ENCODE peak calls at places on chromosome 19, in four cellular contexts. H, M, U and F are unnamed samples.

GRCh38 chr19:13838943-13839192 is 38.1 kb upstream of the NANOS3 start:
- DNase-seq in H (no peak), M (no peak), U (peak), F (no peak)

GRCh38 chr19:7757358-7757757 is 5.7 kb upstream of the CLEC4M start:
- DNase-seq in H (no peak), M (no peak), U (no peak), F (no peak)

GRCh38 chr19:7238091-7238490 is 56.1 kb downstream of the INSR start:
- DNase-seq in H (no peak), M (no peak), U (no peak), F (no peak)

GRCh38 chr19:28037186-28037585 is 1175.8 kb downstream of the UQCRFS1 start:
- DNase-seq in H (no peak), M (no peak), U (no peak), F (no peak)

GRCh38 chr19:17450264-17451075 is 2.0 kb upstream of the TMEM221 start:
- DNase-seq in H (no peak), M (no peak), U (no peak), F (peak)

GRCh38 chr19:10729406-10729805 is 11.5 kb downstream of the DNM2 start:
- DNase-seq in H (no peak), M (no peak), U (no peak), F (no peak)

GRCh38 chr19:33641261-33641660 is 19.5 kb downstream of the CHST8 start:
- DNase-seq in H (no peak), M (no peak), U (no peak), F (no peak)

GRCh38 chr19:18203408-18203862 is 407 bp downstream of the RAB3A start:
- DNase-seq in H (no peak), M (no peak), U (peak), F (no peak)

GRCh38 chr19:18006895-18007604 is 920 bp upstream of the ARRDC2 start:
- DNase-seq in H (peak), M (peak), U (peak), F (peak)

GRCh38 chr19:18274776-18275356 is 614 bp upstream of the IQCN start:
- DNase-seq in H (peak), M (no peak), U (peak), F (peak)

GRCh38 chr19:10655457-10656312 is 1.5 kb downstream of the ILF3 start:
- DNase-seq in H (peak), M (no peak), U (no peak), F (no peak)

GRCh38 chr19:33264881-33265445 is 37.4 kb downstream of the CEBPA start:
- DNase-seq in H (no peak), M (no peak), U (no peak), F (no peak)

GRCh38 chr19:6752257-6753177 is 13.0 kb downstream of the TRIP10 start:
- DNase-seq in H (no peak), M (peak), U (peak), F (no peak)

GRCh38 chr19:17490411-17490810 is 20.1 kb downstream of the SLC27A1 start:
- DNase-seq in H (no peak), M (no peak), U (no peak), F (no peak)

GRCh38 chr19:42316223-42317211 is 3.4 kb downstream of the TMEM145 start:
- DNase-seq in H (peak), M (no peak), U (no peak), F (peak)

GRCh38 chr19:49382639-49383038 is 5.4 kb upstream of the KASH5 start:
- DNase-seq in H (no peak), M (no peak), U (no peak), F (no peak)

GRCh38 chr19:7904074-7905020 is 670 bp downstream of the MAP2K7 start:
- DNase-seq in H (no peak), M (no peak), U (peak), F (no peak)

GRCh38 chr19:18833849-18834643 is 2.3 kb downstream of the UPF1 start:
- DNase-seq in H (no peak), M (no peak), U (peak), F (no peak)

GRCh38 chr19:34508540-34508939 is 27.0 kb downstream of the WTIP start:
- DNase-seq in H (no peak), M (peak), U (peak), F (no peak)

GRCh38 chr19:4052114-4052992 is 14.3 kb downstream of the ZBTB7A start:
- DNase-seq in H (peak), M (no peak), U (no peak), F (peak)

GRCh38 chr19:58001895-58002369 is 688 bp downstream of the ZNF606 start:
- DNase-seq in H (peak), M (no peak), U (no peak), F (no peak)

GRCh38 chr19:10093295-10094186 is 7.4 kb downstream of the SHFL start:
- DNase-seq in H (no peak), M (no peak), U (peak), F (no peak)

GRCh38 chr19:49551531-49551930 is 23.7 kb downstream of the RCN3 start:
- DNase-seq in H (no peak), M (no peak), U (no peak), F (no peak)

GRCh38 chr19:40683437-40683836 is 7.0 kb downstream of the NUMBL start:
- DNase-seq in H (no peak), M (no peak), U (no peak), F (no peak)

GRCh38 chr19:31074751-31075150 is 274.5 kb downstream of the TSHZ3 start:
- DNase-seq in H (no peak), M (no peak), U (no peak), F (no peak)

GRCh38 chr19:50776131-50776530 is 5.9 kb downstream of the GPR32 start:
- DNase-seq in H (no peak), M (no peak), U (no peak), F (no peak)

GRCh38 chr19:33809960-33810359 is 13.3 kb downstream of the KCTD15 start:
- DNase-seq in H (peak), M (no peak), U (no peak), F (peak)

GRCh38 chr19:41161903-41162302 is 31.1 kb upstream of the CYP2S1 start:
- DNase-seq in H (no peak), M (peak), U (peak), F (peak)

GRCh38 chr19:17137417-17137816 is 61.8 kb downstream of the MYO9B start:
- DNase-seq in H (no peak), M (no peak), U (no peak), F (no peak)

GRCh38 chr19:3575260-3575741 is 2.6 kb downstream of the HMG20B start:
- DNase-seq in H (peak), M (peak), U (no peak), F (no peak)

GRCh38 chr19:18397242-18398202 is at the start of gene LRRC25:
- DNase-seq in H (no peak), M (peak), U (peak), F (no peak)

GRCh38 chr19:46551175-46551574 is 50.0 kb upstream of the CALM3 start:
- DNase-seq in H (no peak), M (no peak), U (no peak), F (no peak)

GRCh38 chr19:4328243-4328990 is 10.2 kb downstream of the STAP2 start:
- DNase-seq in H (peak), M (peak), U (peak), F (peak)

GRCh38 chr19:18814063-18814462 is 17.7 kb upstream of the UPF1 start:
- DNase-seq in H (no peak), M (no peak), U (no peak), F (no peak)

GRCh38 chr19:34193439-34193838 is 21.1 kb downstream of the LSM14A start:
- DNase-seq in H (no peak), M (no peak), U (no peak), F (no peak)

GRCh38 chr19:13060233-13060963 is 42.3 kb downstream of the LYL1 start:
- DNase-seq in H (no peak), M (peak), U (peak), F (no peak)

GRCh38 chr19:39426170-39426569 is 9.6 kb downstream of the RPS16 start:
- DNase-seq in H (no peak), M (no peak), U (no peak), F (no peak)
- TF ChIP-seq MAFK in H (no peak), M (no peak), U (no peak), F (no peak)

GRCh38 chr19:29783627-29784190 is 28.1 kb upstream of the CCNE1 start:
- DNase-seq in H (no peak), M (no peak), U (no peak), F (no peak)
- TF ChIP-seq MAFK in H (no peak), M (no peak), U (no peak), F (no peak)

GRCh38 chr19:752652-753517 is 2.0 kb downstream of the MISP start:
- DNase-seq in H (peak), M (no peak), U (no peak), F (peak)
- TF ChIP-seq MAFK in H (no peak), M (no peak), U (no peak), F (no peak)

GRCh38 chr19:52993342-52994178 is 20.2 kb upstream of the ERVV-1 start:
- DNase-seq in H (peak), M (peak), U (peak), F (peak)

GRCh38 chr19:52991484-52991883 is 22.2 kb upstream of the ERVV-1 start:
- DNase-seq in H (peak), M (no peak), U (no peak), F (no peak)

GRCh38 chr19:52995711-52996110 is 18.0 kb upstream of the ERVV-1 start:
- DNase-seq in H (no peak), M (no peak), U (no peak), F (no peak)

GRCh38 chr19:52991021-52991420 is 22.7 kb upstream of the ERVV-1 start:
- DNase-seq in H (no peak), M (no peak), U (no peak), F (no peak)

DNA sequence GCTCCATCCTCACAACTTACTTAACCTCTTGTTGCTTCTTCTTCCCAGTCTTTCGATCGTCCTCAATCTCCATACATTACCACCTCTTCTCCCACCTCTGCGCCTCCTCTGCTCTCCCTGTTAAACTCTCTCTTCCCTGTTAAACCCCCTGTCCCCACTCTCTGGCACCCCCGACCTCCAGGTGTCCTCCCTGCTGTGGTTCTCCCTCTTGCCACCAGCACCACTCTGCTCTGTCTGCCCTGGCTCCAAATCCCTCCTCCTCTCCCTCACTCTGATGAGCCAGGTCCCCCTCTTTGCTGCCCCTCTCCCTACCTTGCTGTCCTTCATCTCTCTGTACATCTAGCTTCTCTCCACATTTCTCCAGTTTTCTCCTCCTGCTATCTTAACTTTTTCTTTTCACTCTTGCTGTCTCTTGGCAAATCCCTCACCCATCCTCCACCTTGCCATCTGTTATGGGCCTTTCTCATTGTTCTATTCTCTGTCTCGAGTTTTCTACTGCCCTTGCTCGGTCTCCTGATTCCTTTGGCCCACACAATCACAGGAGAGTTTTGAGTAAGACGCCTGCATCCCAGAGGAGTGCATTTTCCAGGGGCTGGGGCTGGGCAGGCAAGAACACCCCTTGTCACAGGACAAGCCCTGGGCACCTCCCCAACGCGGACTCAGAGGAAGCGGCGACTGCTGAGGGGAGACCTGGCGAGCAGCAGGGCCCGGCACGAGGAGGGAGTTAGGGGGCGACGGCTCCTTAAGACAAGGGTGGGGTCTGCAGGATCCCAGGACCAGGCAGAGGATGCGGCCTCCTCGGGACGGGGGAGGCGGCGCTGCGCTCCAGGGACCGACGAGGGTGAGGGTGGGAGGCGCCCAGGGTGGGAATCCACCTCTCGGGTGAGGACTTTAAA is 21.4 kb upstream of the ERVV-1 start:
- DNase-seq in H (no peak), M (peak), U (peak), F (no peak)
- TF ChIP-seq MAFK in H (no peak), M (no peak), U (no peak), F (no peak)

DNA sequence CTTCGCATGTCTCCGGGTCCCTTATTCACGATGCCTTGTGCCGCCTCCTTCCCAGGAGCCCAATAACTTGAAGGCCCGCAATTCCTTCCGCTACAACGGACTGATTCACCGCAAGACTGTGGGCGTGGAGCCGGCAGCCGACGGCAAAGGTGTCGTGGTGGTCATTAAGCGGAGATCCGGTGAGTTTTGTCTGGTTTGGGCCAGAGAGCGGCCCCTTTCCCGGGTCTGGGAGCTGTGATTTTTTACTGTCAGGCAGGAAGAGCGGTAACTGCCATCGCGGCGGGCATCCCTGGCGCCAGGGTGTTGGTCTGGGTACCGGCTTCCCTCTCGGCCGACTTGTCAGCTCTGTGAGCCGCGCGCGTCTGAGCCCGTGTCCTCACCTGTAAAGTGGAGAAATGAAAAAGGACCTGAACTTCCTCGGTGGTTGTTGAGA is 799 bp downstream of the RPL28 start:
- DNase-seq in H (no peak), M (no peak), U (no peak), F (no peak)
- TF ChIP-seq MAFK in H (no peak), M (no peak), U (no peak), F (no peak)

GRCh38 chr19:47714339-47714738 is 1.1 kb downstream of the EHD2 start:
- DNase-seq in H (no peak), M (no peak), U (no peak), F (no peak)

GRCh38 chr19:47716270-47716937 is 3.2 kb downstream of the EHD2 start:
- DNase-seq in H (no peak), M (no peak), U (no peak), F (no peak)

GRCh38 chr19:47720669-47721068 is 7.4 kb downstream of the EHD2 start:
- DNase-seq in H (no peak), M (no peak), U (no peak), F (no peak)

GRCh38 chr19:47723573-47723923 is 10.3 kb downstream of the EHD2 start:
- DNase-seq in H (peak), M (no peak), U (no peak), F (no peak)

DNA sequence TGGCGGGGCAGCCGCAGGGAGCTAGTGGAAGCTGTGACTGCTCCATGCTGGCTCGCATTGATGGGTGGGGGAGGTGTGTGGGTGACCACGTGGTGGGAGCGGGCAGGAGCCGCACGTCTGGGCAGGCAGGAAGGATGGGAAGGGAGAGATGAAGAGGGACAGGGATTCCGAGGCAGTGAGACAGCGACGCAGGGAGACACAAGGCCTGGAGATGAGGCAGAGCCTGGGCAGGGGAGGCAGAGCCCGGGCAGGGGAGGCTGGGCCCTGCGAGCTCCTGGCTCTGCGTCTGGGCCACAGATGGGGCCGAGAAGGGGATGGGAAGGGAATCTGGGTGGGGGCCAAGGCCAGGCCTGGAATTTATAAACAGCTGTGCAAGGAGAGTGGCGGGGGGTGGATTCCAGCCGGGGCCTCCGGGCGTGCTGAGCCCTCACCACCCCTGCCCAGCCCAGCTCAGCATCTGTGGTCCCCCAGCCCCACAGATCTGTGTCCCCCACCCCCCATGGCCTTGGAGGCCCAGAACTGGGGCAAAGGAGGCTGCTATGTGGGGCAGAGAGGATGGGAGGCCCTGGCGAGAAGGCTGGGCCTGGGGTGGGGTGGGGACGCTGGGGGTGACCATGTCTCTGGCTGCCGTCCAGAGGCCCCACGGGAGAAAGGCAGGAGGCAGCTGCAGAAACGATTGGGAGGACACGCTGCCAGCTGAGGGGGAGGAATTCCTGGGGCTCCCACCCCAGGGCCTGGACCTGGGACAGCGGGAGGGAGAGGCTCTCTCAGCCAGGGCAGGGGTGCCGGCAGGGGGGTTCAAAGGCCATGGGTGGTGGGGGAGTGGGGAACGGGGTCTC is 6.0 kb downstream of the EHD2 start:
- DNase-seq in H (peak), M (no peak), U (no peak), F (peak)
- TF ChIP-seq MAFK in H (no peak), M (no peak), U (no peak), F (no peak)

GRCh38 chr19:5645409-5645808 is 22.5 kb downstream of the SAFB start:
- DNase-seq in H (no peak), M (no peak), U (no peak), F (no peak)
- TF ChIP-seq MAFK in H (no peak), M (no peak), U (no peak), F (no peak)

GRCh38 chr19:1766800-1767352 is 13.6 kb downstream of the ONECUT3 start:
- DNase-seq in H (no peak), M (peak), U (peak), F (no peak)

GRCh38 chr19:1764293-1764683 is 11.0 kb downstream of the ONECUT3 start:
- DNase-seq in H (no peak), M (no peak), U (no peak), F (no peak)

GRCh38 chr19:1765904-1766799 is 12.8 kb downstream of the ONECUT3 start:
- DNase-seq in H (no peak), M (peak), U (no peak), F (no peak)

GRCh38 chr19:1763648-1764292 is 10.5 kb downstream of the ONECUT3 start:
- DNase-seq in H (no peak), M (no peak), U (no peak), F (no peak)

GRCh38 chr19:1765182-1765903 is 12.0 kb downstream of the ONECUT3 start:
- DNase-seq in H (no peak), M (peak), U (no peak), F (no peak)
- TF ChIP-seq MAFK in H (no peak), M (no peak), U (no peak), F (no peak)